ENCODE peak calls at places on chromosomes 2 and 18, in six cellular contexts. K is COR-L47; B is iris pigment epithelial cell; J is stimulated activated CD4-positive, alpha-beta T cell treated with anti-CD3 and anti-CD28 coated beads, TNF-alpha, amount 100 ng/mL, for 4 hours; L is RCC 7860; X is NCI-H2081. N is an unnamed sample.

GRCh38 chr2:139000087-139000486 is 219.9 kb upstream of the NXPH2 start:
- DNase-seq in K (no peak), B (no peak), J (no peak), L (no peak), X (no peak), N (no peak)

GRCh38 chr2:196205891-196206408 is 34.6 kb upstream of the STK17B start:
- DNase-seq in K (no peak), B (peak), J (no peak), L (no peak), X (no peak), N (no peak)

GRCh38 chr18:2927745-2928144 is 80.9 kb downstream of the EMILIN2 start:
- DNase-seq in K (no peak), B (no peak), J (no peak), L (no peak), X (no peak), N (no peak)

GRCh38 chr2:68420254-68420910 is 46.7 kb downstream of the FBXO48 start:
- DNase-seq in K (no peak), B (peak), J (no peak), L (no peak), X (no peak), N (no peak)

GRCh38 chr2:208294482-208295024 is 28.5 kb downstream of the PIKFYVE start:
- DNase-seq in K (no peak), B (no peak), J (no peak), L (no peak), X (no peak), N (no peak)

GRCh38 chr18:23179416-23179815 is 44.1 kb downstream of the CABLES1 start:
- DNase-seq in K (no peak), B (no peak), J (no peak), L (no peak), X (no peak), N (no peak)

GRCh38 chr18:80147037-80147417 is 38.0 kb downstream of the ADNP2 start:
- DNase-seq in K (no peak), B (peak), J (no peak), L (no peak), X (no peak), N (no peak)

GRCh38 chr18:63257453-63257852 is 62.1 kb downstream of the BCL2 start:
- DNase-seq in K (no peak), B (no peak), J (no peak), L (no peak), X (no peak), N (no peak)

GRCh38 chr2:53202063-53202462 is 565.5 kb upstream of the CHAC2 start:
- DNase-seq in K (peak), B (peak), J (no peak), L (peak), X (peak), N (peak)

GRCh38 chr18:57910817-57911216 is 107.7 kb upstream of the ATP8B1 start:
- DNase-seq in K (no peak), B (no peak), J (no peak), L (no peak), X (no peak), N (no peak)

GRCh38 chr18:34809697-34810096 is 99.6 kb downstream of the DTNA start:
- DNase-seq in K (peak), B (peak), J (no peak), L (no peak), X (peak), N (peak)

GRCh38 chr2:231387904-231388724 is 7.4 kb upstream of the B3GNT7 start:
- DNase-seq in K (no peak), B (peak), J (no peak), L (peak), X (no peak), N (no peak)

GRCh38 chr18:36330435-36331049 is 33.0 kb downstream of the FHOD3 start:
- DNase-seq in K (no peak), B (no peak), J (no peak), L (peak), X (no peak), N (no peak)

GRCh38 chr2:121471571-121472464 is 58.9 kb upstream of the RNU4ATAC start:
- DNase-seq in K (no peak), B (peak), J (no peak), L (no peak), X (no peak), N (no peak)

GRCh38 chr2:17821535-17822451 is 5.5 kb downstream of the MSGN1 start:
- DNase-seq in K (no peak), B (no peak), J (no peak), L (no peak), X (no peak), N (no peak)

GRCh38 chr2:65856928-65857327 is 424.5 kb upstream of the SPRED2 start:
- DNase-seq in K (no peak), B (no peak), J (no peak), L (no peak), X (no peak), N (no peak)

GRCh38 chr2:6497048-6497447 is 368.7 kb downstream of the CMPK2 start:
- DNase-seq in K (no peak), B (no peak), J (no peak), L (no peak), X (no peak), N (no peak)

GRCh38 chr18:23784811-23785245 is 95.6 kb downstream of the LAMA3 start:
- DNase-seq in K (no peak), B (peak), J (no peak), L (peak), X (no peak), N (no peak)

GRCh38 chr2:3343012-3343411 is 34.6 kb downstream of the EIPR1 start:
- DNase-seq in K (no peak), B (no peak), J (no peak), L (no peak), X (no peak), N (no peak)

GRCh38 chr2:160140001-160140400 is 60.1 kb downstream of the ITGB6 start:
- DNase-seq in K (no peak), B (peak), J (no peak), L (no peak), X (no peak), N (no peak)

N was measured in NCI-H748 treated with DMSO at 0.1 percent for 48 hours.